ENCODE peak calls at places on chromosomes 2 and 18, in five cellular contexts. One of them, this sample, is unnamed.

GRCh38 chr18:22542400-22542835 is 124.7 kb upstream of the CTAGE1 start:
- DNase-seq in HFFc6: peak; percentile 71
- DNase-seq in NCI-H2081: no peak
- DNase-seq in activated T-cell treated with anti-CD3 and anti-CD28 coated beads, Interleukin-2, amount 50 U/mL, for 72 hours: no peak
- DNase-seq in putamen: no peak
- DNase-seq in this sample: no peak

GRCh38 chr2:229519655-229520054 is 194.7 kb downstream of the DNER start:
- DNase-seq in HFFc6: no peak
- DNase-seq in NCI-H2081: no peak
- DNase-seq in activated T-cell treated with anti-CD3 and anti-CD28 coated beads, Interleukin-2, amount 50 U/mL, for 72 hours: no peak
- DNase-seq in putamen: no peak
- DNase-seq in this sample: peak; percentile 20

GRCh38 chr2:2646312-2647051 is 315.4 kb upstream of the MYT1L start:
- DNase-seq in HFFc6: no peak
- DNase-seq in NCI-H2081: no peak
- DNase-seq in activated T-cell treated with anti-CD3 and anti-CD28 coated beads, Interleukin-2, amount 50 U/mL, for 72 hours: peak; percentile 36
- DNase-seq in putamen: peak; percentile 79
- DNase-seq in this sample: no peak

GRCh38 chr2:38808677-38809076 is 30.7 kb downstream of the GEMIN6 start:
- DNase-seq in HFFc6: no peak
- DNase-seq in NCI-H2081: no peak
- DNase-seq in activated T-cell treated with anti-CD3 and anti-CD28 coated beads, Interleukin-2, amount 50 U/mL, for 72 hours: no peak
- DNase-seq in putamen: no peak
- DNase-seq in this sample: no peak

GRCh38 chr2:120939595-120940318 is 204.1 kb downstream of the GLI2 start:
- DNase-seq in HFFc6: peak; percentile 84
- DNase-seq in NCI-H2081: no peak
- DNase-seq in activated T-cell treated with anti-CD3 and anti-CD28 coated beads, Interleukin-2, amount 50 U/mL, for 72 hours: no peak
- DNase-seq in putamen: no peak
- DNase-seq in this sample: no peak

GRCh38 chr2:166256902-166257301 is 118.8 kb downstream of the SCN9A start:
- DNase-seq in HFFc6: no peak
- DNase-seq in NCI-H2081: no peak
- DNase-seq in activated T-cell treated with anti-CD3 and anti-CD28 coated beads, Interleukin-2, amount 50 U/mL, for 72 hours: no peak
- DNase-seq in putamen: no peak
- DNase-seq in this sample: peak; percentile 17

GRCh38 chr2:187552959-187553681 is 1.1 kb downstream of the TFPI start:
- DNase-seq in HFFc6: peak; percentile 62
- DNase-seq in NCI-H2081: no peak
- DNase-seq in activated T-cell treated with anti-CD3 and anti-CD28 coated beads, Interleukin-2, amount 50 U/mL, for 72 hours: no peak
- DNase-seq in putamen: no peak
- DNase-seq in this sample: no peak

GRCh38 chr18:68342039-68342659 is 372.8 kb downstream of the TMX3 start:
- DNase-seq in HFFc6: no peak
- DNase-seq in NCI-H2081: no peak
- DNase-seq in activated T-cell treated with anti-CD3 and anti-CD28 coated beads, Interleukin-2, amount 50 U/mL, for 72 hours: no peak
- DNase-seq in putamen: no peak
- DNase-seq in this sample: no peak

GRCh38 chr2:20419752-20420151 is 27.1 kb upstream of the RHOB start:
- DNase-seq in HFFc6: no peak
- DNase-seq in NCI-H2081: no peak
- DNase-seq in activated T-cell treated with anti-CD3 and anti-CD28 coated beads, Interleukin-2, amount 50 U/mL, for 72 hours: no peak
- DNase-seq in putamen: no peak
- DNase-seq in this sample: no peak

GRCh38 chr18:32549248-32549842 is 78.7 kb upstream of the GAREM1 start:
- DNase-seq in HFFc6: no peak
- DNase-seq in NCI-H2081: peak; percentile 72
- DNase-seq in activated T-cell treated with anti-CD3 and anti-CD28 coated beads, Interleukin-2, amount 50 U/mL, for 72 hours: peak; percentile 57
- DNase-seq in putamen: peak; percentile 29
- DNase-seq in this sample: peak; percentile 40

GRCh38 chr2:55922488-55922887 is 1.1 kb downstream of the EFEMP1 start:
- DNase-seq in HFFc6: no peak
- DNase-seq in NCI-H2081: no peak
- DNase-seq in activated T-cell treated with anti-CD3 and anti-CD28 coated beads, Interleukin-2, amount 50 U/mL, for 72 hours: no peak
- DNase-seq in putamen: no peak
- DNase-seq in this sample: no peak

GRCh38 chr2:10584843-10585475 is 104.8 kb downstream of the NOL10 start:
- DNase-seq in HFFc6: peak; percentile 99
- DNase-seq in NCI-H2081: no peak
- DNase-seq in activated T-cell treated with anti-CD3 and anti-CD28 coated beads, Interleukin-2, amount 50 U/mL, for 72 hours: no peak
- DNase-seq in putamen: no peak
- DNase-seq in this sample: no peak

GRCh38 chr2:190407246-190407661 is 901 bp upstream of the MFSD6 start:
- DNase-seq in HFFc6: no peak
- DNase-seq in NCI-H2081: peak; percentile 57
- DNase-seq in activated T-cell treated with anti-CD3 and anti-CD28 coated beads, Interleukin-2, amount 50 U/mL, for 72 hours: peak; percentile 42
- DNase-seq in putamen: no peak
- DNase-seq in this sample: peak; percentile 68

GRCh38 chr2:54504866-54505265 is 48.7 kb downstream of the SPTBN1 start:
- DNase-seq in HFFc6: no peak
- DNase-seq in NCI-H2081: no peak
- DNase-seq in activated T-cell treated with anti-CD3 and anti-CD28 coated beads, Interleukin-2, amount 50 U/mL, for 72 hours: no peak
- DNase-seq in putamen: no peak
- DNase-seq in this sample: no peak

GRCh38 chr2:203720922-203721672 is 14.7 kb downstream of the CD28 start:
- DNase-seq in HFFc6: no peak
- DNase-seq in NCI-H2081: no peak
- DNase-seq in activated T-cell treated with anti-CD3 and anti-CD28 coated beads, Interleukin-2, amount 50 U/mL, for 72 hours: peak; percentile 24
- DNase-seq in putamen: no peak
- DNase-seq in this sample: no peak

GRCh38 chr2:238202326-238203103 is 980 bp downstream of the ILKAP start:
- DNase-seq in HFFc6: no peak
- DNase-seq in NCI-H2081: peak; percentile 17
- DNase-seq in activated T-cell treated with anti-CD3 and anti-CD28 coated beads, Interleukin-2, amount 50 U/mL, for 72 hours: no peak
- DNase-seq in putamen: no peak
- DNase-seq in this sample: no peak

GRCh38 chr2:694174-694573 is 17.0 kb upstream of the TMEM18 start:
- DNase-seq in HFFc6: no peak
- DNase-seq in NCI-H2081: no peak
- DNase-seq in activated T-cell treated with anti-CD3 and anti-CD28 coated beads, Interleukin-2, amount 50 U/mL, for 72 hours: no peak
- DNase-seq in putamen: no peak
- DNase-seq in this sample: no peak

GRCh38 chr2:44623622-44624351 is 262.0 kb downstream of the CAMKMT start:
- DNase-seq in HFFc6: no peak
- DNase-seq in NCI-H2081: peak; percentile 91
- DNase-seq in activated T-cell treated with anti-CD3 and anti-CD28 coated beads, Interleukin-2, amount 50 U/mL, for 72 hours: no peak
- DNase-seq in putamen: no peak
- DNase-seq in this sample: no peak

GRCh38 chr18:59870623-59871130 is 29.1 kb upstream of the PMAIP1 start:
- DNase-seq in HFFc6: no peak
- DNase-seq in NCI-H2081: no peak
- DNase-seq in activated T-cell treated with anti-CD3 and anti-CD28 coated beads, Interleukin-2, amount 50 U/mL, for 72 hours: no peak
- DNase-seq in putamen: no peak
- DNase-seq in this sample: no peak

GRCh38 chr18:76759056-76759455 is 63.3 kb upstream of the ZNF236 start:
- DNase-seq in HFFc6: no peak
- DNase-seq in NCI-H2081: no peak
- DNase-seq in activated T-cell treated with anti-CD3 and anti-CD28 coated beads, Interleukin-2, amount 50 U/mL, for 72 hours: no peak
- DNase-seq in putamen: no peak
- DNase-seq in this sample: no peak

GRCh38 chr2:231626449-231626848 is 33.8 kb downstream of the TEX44 start:
- DNase-seq in HFFc6: no peak
- DNase-seq in NCI-H2081: no peak
- DNase-seq in activated T-cell treated with anti-CD3 and anti-CD28 coated beads, Interleukin-2, amount 50 U/mL, for 72 hours: no peak
- DNase-seq in putamen: no peak
- DNase-seq in this sample: no peak

GRCh38 chr18:42614619-42615293 is 500.7 kb downstream of the RIT2 start:
- DNase-seq in HFFc6: no peak
- DNase-seq in NCI-H2081: peak; percentile 95
- DNase-seq in activated T-cell treated with anti-CD3 and anti-CD28 coated beads, Interleukin-2, amount 50 U/mL, for 72 hours: no peak
- DNase-seq in putamen: peak; percentile 90
- DNase-seq in this sample: peak; percentile 78

This sample was measured in pons.